ENCODE peak calls at places on chromosomes 2 and 18, in ten cellular contexts. One of them, this sample, is unnamed.

GRCh38 chr18:70288851-70289328 is at the start of gene SOCS6:
- DNase-seq in testis: peak; percentile 54
- DNase-seq in right atrium auricular region: no peak
- DNase-seq in fibroblast of mammary gland: peak; percentile 55
- DNase-seq in astrocyte of the spinal cord: peak; percentile 58
- DNase-seq in upper lobe of right lung: peak; percentile 89
- DNase-seq in fibroblast of villous mesenchyme: peak; percentile 66
- DNase-seq in GM06990: peak; percentile 84
- DNase-seq in hepatocyte: peak; percentile 82
- DNase-seq in tibial artery: peak; percentile 73
- DNase-seq in this sample: peak; percentile 73

GRCh38 chr2:39728941-39729351 is 50.1 kb downstream of the THUMPD2 start:
- DNase-seq in tibial artery: no peak
- DNase-seq in astrocyte of the spinal cord: peak; percentile 26
- DNase-seq in right atrium auricular region: no peak
- DNase-seq in upper lobe of right lung: peak; percentile 67
- DNase-seq in hepatocyte: peak; percentile 48
- DNase-seq in GM06990: no peak
- DNase-seq in fibroblast of mammary gland: peak; percentile 38
- DNase-seq in testis: peak; percentile 72
- DNase-seq in fibroblast of villous mesenchyme: peak; percentile 48
- DNase-seq in this sample: peak; percentile 73

GRCh38 chr2:37916512-37917082 is 8.5 kb upstream of the RMDN2 start:
- DNase-seq in hepatocyte: peak; percentile 47
- DNase-seq in fibroblast of mammary gland: peak; percentile 99
- DNase-seq in right atrium auricular region: peak; percentile 69
- DNase-seq in fibroblast of villous mesenchyme: peak; percentile 64
- DNase-seq in upper lobe of right lung: no peak
- DNase-seq in GM06990: no peak
- DNase-seq in astrocyte of the spinal cord: peak; percentile 95
- DNase-seq in tibial artery: peak; percentile 75
- DNase-seq in testis: peak; percentile 70
- DNase-seq in this sample: peak; percentile 84

GRCh38 chr2:27306657-27307544 is 1.3 kb downstream of the UCN start:
- DNase-seq in right atrium auricular region: no peak
- DNase-seq in tibial artery: no peak
- DNase-seq in fibroblast of mammary gland: no peak
- DNase-seq in upper lobe of right lung: no peak
- DNase-seq in GM06990: no peak
- DNase-seq in hepatocyte: no peak
- DNase-seq in astrocyte of the spinal cord: no peak
- DNase-seq in testis: no peak
- DNase-seq in fibroblast of villous mesenchyme: no peak
- DNase-seq in this sample: no peak

GRCh38 chr2:109222825-109223471 is 93.9 kb downstream of the SH3RF3 start:
- DNase-seq in fibroblast of villous mesenchyme: no peak
- DNase-seq in fibroblast of mammary gland: no peak
- DNase-seq in testis: no peak
- DNase-seq in right atrium auricular region: peak; percentile 34
- DNase-seq in upper lobe of right lung: peak; percentile 59
- DNase-seq in hepatocyte: no peak
- DNase-seq in GM06990: no peak
- DNase-seq in tibial artery: no peak
- DNase-seq in astrocyte of the spinal cord: no peak
- DNase-seq in this sample: no peak

GRCh38 chr2:48589170-48589767 is 28.4 kb upstream of the GTF2A1L start:
- DNase-seq in GM06990: no peak
- DNase-seq in tibial artery: no peak
- DNase-seq in right atrium auricular region: no peak
- DNase-seq in astrocyte of the spinal cord: peak; percentile 53
- DNase-seq in upper lobe of right lung: no peak
- DNase-seq in fibroblast of villous mesenchyme: peak; percentile 53
- DNase-seq in fibroblast of mammary gland: peak; percentile 58
- DNase-seq in testis: peak; percentile 44
- DNase-seq in hepatocyte: peak; percentile 47
- DNase-seq in this sample: peak; percentile 70

GRCh38 chr2:23036683-23037082 is 348.3 kb upstream of the KLHL29 start:
- DNase-seq in upper lobe of right lung: no peak
- DNase-seq in fibroblast of villous mesenchyme: no peak
- DNase-seq in GM06990: no peak
- DNase-seq in testis: no peak
- DNase-seq in right atrium auricular region: no peak
- DNase-seq in astrocyte of the spinal cord: no peak
- DNase-seq in fibroblast of mammary gland: no peak
- DNase-seq in hepatocyte: no peak
- DNase-seq in tibial artery: no peak
- DNase-seq in this sample: no peak

GRCh38 chr2:102355526-102356380 is at the start of gene IL18R1:
- DNase-seq in GM06990: peak; percentile 91
- DNase-seq in upper lobe of right lung: peak; percentile 90
- DNase-seq in fibroblast of mammary gland: peak; percentile 59
- DNase-seq in tibial artery: peak; percentile 85
- DNase-seq in hepatocyte: peak; percentile 92
- DNase-seq in testis: peak; percentile 81
- DNase-seq in fibroblast of villous mesenchyme: peak; percentile 74
- DNase-seq in astrocyte of the spinal cord: peak; percentile 71
- DNase-seq in right atrium auricular region: peak; percentile 70
- DNase-seq in this sample: peak; percentile 82

GRCh38 chr2:157866202-157866601 is 9.9 kb downstream of the ACVR1 start:
- DNase-seq in astrocyte of the spinal cord: peak; percentile 68
- DNase-seq in hepatocyte: no peak
- DNase-seq in right atrium auricular region: no peak
- DNase-seq in fibroblast of villous mesenchyme: peak; percentile 8
- DNase-seq in fibroblast of mammary gland: peak; percentile 64
- DNase-seq in testis: no peak
- DNase-seq in tibial artery: no peak
- DNase-seq in GM06990: no peak
- DNase-seq in upper lobe of right lung: no peak
- DNase-seq in this sample: peak; percentile 58

GRCh38 chr2:119821266-119821665 is 61.5 kb downstream of the PTPN4 start:
- DNase-seq in tibial artery: no peak
- DNase-seq in upper lobe of right lung: no peak
- DNase-seq in hepatocyte: no peak
- DNase-seq in fibroblast of mammary gland: no peak
- DNase-seq in right atrium auricular region: no peak
- DNase-seq in fibroblast of villous mesenchyme: no peak
- DNase-seq in testis: no peak
- DNase-seq in astrocyte of the spinal cord: no peak
- DNase-seq in GM06990: no peak
- DNase-seq in this sample: peak; percentile 7

GRCh38 chr2:120594856-120595685 is 140.6 kb upstream of the GLI2 start:
- DNase-seq in GM06990: no peak
- DNase-seq in astrocyte of the spinal cord: no peak
- DNase-seq in fibroblast of villous mesenchyme: no peak
- DNase-seq in testis: no peak
- DNase-seq in right atrium auricular region: no peak
- DNase-seq in hepatocyte: peak; percentile 66
- DNase-seq in fibroblast of mammary gland: peak; percentile 13
- DNase-seq in upper lobe of right lung: no peak
- DNase-seq in tibial artery: no peak
- DNase-seq in this sample: no peak

GRCh38 chr2:221572180-221572820 is at the start of gene EPHA4:
- DNase-seq in fibroblast of mammary gland: peak; percentile 78
- DNase-seq in right atrium auricular region: peak; percentile 88
- DNase-seq in tibial artery: peak; percentile 94
- DNase-seq in fibroblast of villous mesenchyme: peak; percentile 73
- DNase-seq in hepatocyte: peak; percentile 97
- DNase-seq in GM06990: peak; percentile 75
- DNase-seq in testis: peak; percentile 93
- DNase-seq in upper lobe of right lung: peak; percentile 92
- DNase-seq in astrocyte of the spinal cord: peak; percentile 90
- DNase-seq in this sample: peak; percentile 88

GRCh38 chr18:58161659-58162058 is 117.6 kb downstream of the NEDD4L start:
- DNase-seq in hepatocyte: no peak
- DNase-seq in upper lobe of right lung: no peak
- DNase-seq in testis: no peak
- DNase-seq in astrocyte of the spinal cord: no peak
- DNase-seq in fibroblast of villous mesenchyme: no peak
- DNase-seq in right atrium auricular region: peak; percentile 18
- DNase-seq in GM06990: no peak
- DNase-seq in fibroblast of mammary gland: peak; percentile 37
- DNase-seq in tibial artery: no peak
- DNase-seq in this sample: peak; percentile 50

DNA sequence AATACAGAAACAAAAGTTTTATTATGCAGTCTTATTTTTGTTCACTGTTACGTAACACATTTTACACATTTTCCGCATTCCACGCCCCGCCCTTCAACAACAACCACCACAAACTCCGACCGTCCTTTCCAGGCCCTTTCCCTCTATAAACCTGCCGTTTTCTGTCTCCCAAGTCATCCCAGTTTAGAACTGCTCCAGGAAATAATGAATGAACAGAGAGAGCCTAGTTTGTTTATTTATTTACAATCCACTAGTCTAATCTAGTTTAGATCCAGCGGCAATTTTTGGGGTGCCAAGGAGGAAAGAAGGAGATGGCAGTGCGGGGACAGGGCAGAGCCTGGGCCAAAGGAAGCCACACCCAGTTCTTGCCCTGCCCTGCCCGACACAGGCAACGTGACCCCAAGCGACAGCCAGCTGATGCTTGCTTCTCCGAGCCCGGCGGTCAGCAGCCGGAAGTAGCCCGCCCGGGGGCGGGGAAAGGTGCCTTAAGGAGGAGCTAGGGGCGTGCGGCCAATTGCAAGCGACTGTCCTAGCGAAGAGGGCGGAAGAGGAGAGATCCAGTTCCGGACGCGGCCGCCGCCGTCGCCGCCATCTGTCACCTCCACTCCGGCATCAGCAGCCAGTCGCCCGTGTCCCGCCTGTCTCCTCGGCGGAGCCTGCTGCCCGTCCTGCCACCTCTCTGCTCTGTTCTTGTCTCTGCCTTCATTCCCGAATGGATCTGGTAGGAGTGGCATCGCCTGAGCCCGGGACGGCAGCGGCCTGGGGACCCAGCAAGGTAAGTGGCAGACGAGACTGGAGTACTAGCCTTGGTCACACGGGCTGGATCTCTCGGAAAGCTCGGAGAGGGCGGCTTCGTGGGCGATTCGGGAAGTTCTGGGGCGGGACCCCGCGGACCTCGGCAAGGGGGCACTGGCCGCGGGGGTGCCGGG is at the start of gene RIOK3:
- DNase-seq in right atrium auricular region: peak; percentile 98
- DNase-seq in fibroblast of villous mesenchyme: peak; percentile 96
- DNase-seq in upper lobe of right lung: peak; percentile 99
- DNase-seq in tibial artery: peak; percentile 99
- DNase-seq in hepatocyte: peak; percentile 98
- DNase-seq in astrocyte of the spinal cord: peak; percentile 96
- DNase-seq in testis: peak; percentile 98
- DNase-seq in fibroblast of mammary gland: peak; percentile 91
- DNase-seq in GM06990: peak; percentile 98
- DNase-seq in this sample: peak; percentile 96
- TF ChIP-seq CTCF in right atrium auricular region: no peak
- TF ChIP-seq CTCF in fibroblast of villous mesenchyme: no peak
- TF ChIP-seq CTCF in upper lobe of right lung: no peak
- TF ChIP-seq CTCF in tibial artery: no peak
- TF ChIP-seq CTCF in hepatocyte: no peak
- TF ChIP-seq CTCF in astrocyte of the spinal cord: no peak
- TF ChIP-seq CTCF in testis: no peak
- TF ChIP-seq CTCF in fibroblast of mammary gland: no peak
- TF ChIP-seq CTCF in GM06990: no peak
- TF ChIP-seq CTCF in this sample: no peak

GRCh38 chr18:10121028-10121427 is 207.2 kb downstream of the VAPA start:
- DNase-seq in hepatocyte: no peak
- DNase-seq in upper lobe of right lung: no peak
- DNase-seq in tibial artery: no peak
- DNase-seq in right atrium auricular region: no peak
- DNase-seq in GM06990: no peak
- DNase-seq in testis: no peak
- DNase-seq in fibroblast of villous mesenchyme: no peak
- DNase-seq in fibroblast of mammary gland: no peak
- DNase-seq in astrocyte of the spinal cord: no peak
- DNase-seq in this sample: no peak

GRCh38 chr18:10124557-10124956 is 210.7 kb downstream of the VAPA start:
- DNase-seq in fibroblast of mammary gland: no peak
- DNase-seq in right atrium auricular region: no peak
- DNase-seq in astrocyte of the spinal cord: no peak
- DNase-seq in upper lobe of right lung: no peak
- DNase-seq in fibroblast of villous mesenchyme: no peak
- DNase-seq in hepatocyte: no peak
- DNase-seq in tibial artery: no peak
- DNase-seq in GM06990: no peak
- DNase-seq in testis: no peak
- DNase-seq in this sample: no peak

GRCh38 chr18:10122116-10122515 is 208.3 kb downstream of the VAPA start:
- DNase-seq in hepatocyte: peak; percentile 40
- DNase-seq in tibial artery: no peak
- DNase-seq in GM06990: no peak
- DNase-seq in right atrium auricular region: no peak
- DNase-seq in fibroblast of mammary gland: peak; percentile 71
- DNase-seq in upper lobe of right lung: no peak
- DNase-seq in astrocyte of the spinal cord: peak; percentile 79
- DNase-seq in testis: no peak
- DNase-seq in fibroblast of villous mesenchyme: peak; percentile 94
- DNase-seq in this sample: peak; percentile 91

GRCh38 chr18:10124071-10124470 is 210.3 kb downstream of the VAPA start:
- DNase-seq in testis: no peak
- DNase-seq in fibroblast of villous mesenchyme: no peak
- DNase-seq in tibial artery: no peak
- DNase-seq in right atrium auricular region: no peak
- DNase-seq in fibroblast of mammary gland: no peak
- DNase-seq in GM06990: no peak
- DNase-seq in astrocyte of the spinal cord: no peak
- DNase-seq in hepatocyte: no peak
- DNase-seq in upper lobe of right lung: no peak
- DNase-seq in this sample: no peak

GRCh38 chr18:10123006-10123950 is 209.5 kb downstream of the VAPA start:
- DNase-seq in astrocyte of the spinal cord: no peak
- DNase-seq in right atrium auricular region: no peak
- DNase-seq in hepatocyte: no peak
- DNase-seq in testis: no peak
- DNase-seq in fibroblast of mammary gland: no peak
- DNase-seq in fibroblast of villous mesenchyme: no peak
- DNase-seq in tibial artery: no peak
- DNase-seq in upper lobe of right lung: no peak
- DNase-seq in GM06990: no peak
- DNase-seq in this sample: no peak
- H3K4me3 ChIP-seq in astrocyte of the spinal cord: no peak overlapping the region
- H3K4me3 ChIP-seq in right atrium auricular region: no peak overlapping the region
- H3K4me3 ChIP-seq in hepatocyte: no peak overlapping the region
- H3K4me3 ChIP-seq in testis: no peak overlapping the region
- H3K4me3 ChIP-seq in fibroblast of mammary gland: no peak overlapping the region
- H3K4me3 ChIP-seq in fibroblast of villous mesenchyme: no peak overlapping the region
- H3K4me3 ChIP-seq in tibial artery: no peak overlapping the region
- H3K4me3 ChIP-seq in upper lobe of right lung: no peak overlapping the region
- H3K4me3 ChIP-seq in GM06990: no peak overlapping the region
- H3K4me3 ChIP-seq in this sample: no peak overlapping the region

GRCh38 chr2:192162392-192163042 is 32.2 kb downstream of the TMEFF2 start:
- DNase-seq in upper lobe of right lung: no peak
- DNase-seq in tibial artery: no peak
- DNase-seq in right atrium auricular region: peak; percentile 80
- DNase-seq in hepatocyte: peak; percentile 89
- DNase-seq in fibroblast of mammary gland: peak; percentile 78
- DNase-seq in GM06990: no peak
- DNase-seq in fibroblast of villous mesenchyme: peak; percentile 76
- DNase-seq in astrocyte of the spinal cord: peak; percentile 82
- DNase-seq in testis: peak; percentile 87
- DNase-seq in this sample: peak; percentile 87
- TF ChIP-seq CTCF in upper lobe of right lung: peak; percentile 94
- TF ChIP-seq CTCF in tibial artery: peak; percentile 96
- TF ChIP-seq CTCF in right atrium auricular region: peak; percentile 96
- TF ChIP-seq CTCF in hepatocyte: peak; percentile 96
- TF ChIP-seq CTCF in fibroblast of mammary gland: peak; percentile 97
- TF ChIP-seq CTCF in GM06990: peak; percentile 86
- TF ChIP-seq CTCF in fibroblast of villous mesenchyme: peak; percentile 91
- TF ChIP-seq CTCF in astrocyte of the spinal cord: peak; percentile 89
- TF ChIP-seq CTCF in testis: peak; percentile 96
- TF ChIP-seq CTCF in this sample: peak; percentile 83

GRCh38 chr2:26172866-26173595 is at the start of gene GAREM2:
- DNase-seq in fibroblast of mammary gland: no peak
- DNase-seq in GM06990: no peak
- DNase-seq in astrocyte of the spinal cord: no peak
- DNase-seq in fibroblast of villous mesenchyme: no peak
- DNase-seq in right atrium auricular region: no peak
- DNase-seq in tibial artery: no peak
- DNase-seq in hepatocyte: peak; percentile 46
- DNase-seq in testis: no peak
- DNase-seq in upper lobe of right lung: no peak
- DNase-seq in this sample: no peak
- H3K4me3 ChIP-seq in fibroblast of mammary gland: peak within 1 kb of the TSS; percentile 15
- H3K4me3 ChIP-seq in GM06990: peak within 1 kb of the TSS; percentile 27
- H3K4me3 ChIP-seq in astrocyte of the spinal cord: no peak within 1 kb of the TSS
- H3K4me3 ChIP-seq in fibroblast of villous mesenchyme: peak within 1 kb of the TSS; percentile 51
- H3K4me3 ChIP-seq in right atrium auricular region: peak within 1 kb of the TSS; percentile 58
- H3K4me3 ChIP-seq in tibial artery: peak within 1 kb of the TSS; percentile 51
- H3K4me3 ChIP-seq in hepatocyte: peak within 1 kb of the TSS; percentile 33
- H3K4me3 ChIP-seq in testis: peak within 1 kb of the TSS; percentile 37
- H3K4me3 ChIP-seq in upper lobe of right lung: peak within 1 kb of the TSS; percentile 34
- H3K4me3 ChIP-seq in this sample: peak within 1 kb of the TSS; percentile 41

This sample was measured in choroid plexus epithelial cell.